ENCODE peak calls at places on chromosomes 4 and X, in four cellular contexts. C is upper lobe of left lung; B is CD8-positive, alpha-beta T cell; R is Right ventricle myocardium superior. X is an unnamed sample.

GRCh38 chrX:9342581-9343051 is 122.2 kb upstream of the TBL1X start:
- ATAC-seq in C (peak), B (no peak), R (peak), X (no peak)

GRCh38 chr4:152476796-152477195 is 59.1 kb downstream of the FBXW7 start:
- ATAC-seq in C (peak), B (no peak), R (peak), X (no peak)

GRCh38 chrX:9842541-9842940 is 56.3 kb downstream of the SHROOM2 start:
- ATAC-seq in C (peak), B (no peak), R (no peak), X (no peak)

GRCh38 chr4:176001171-176002006 is 64.3 kb upstream of the WDR17 start:
- ATAC-seq in C (peak), B (no peak), R (peak), X (peak)

GRCh38 chr4:10741961-10742699 is 57.6 kb upstream of the CLNK start:
- ATAC-seq in C (no peak), B (no peak), R (no peak), X (no peak)

GRCh38 chr4:74095482-74095881 is 3.5 kb downstream of the CXCL2 start:
- ATAC-seq in C (no peak), B (no peak), R (no peak), X (no peak)

GRCh38 chr4:105622269-105622668 is 69.8 kb downstream of the ARHGEF38 start:
- ATAC-seq in C (no peak), B (no peak), R (peak), X (no peak)

GRCh38 chr4:52823478-52824092 is 38.5 kb upstream of the RASL11B start:
- ATAC-seq in C (peak), B (no peak), R (no peak), X (no peak)

GRCh38 chr4:174554329-174554728 is 32.0 kb upstream of the HPGD start:
- ATAC-seq in C (no peak), B (no peak), R (no peak), X (no peak)

GRCh38 chr4:4913147-4913561 is 53.7 kb downstream of the MSX1 start:
- ATAC-seq in C (no peak), B (no peak), R (peak), X (no peak)

GRCh38 chrX:41127476-41128192 is 42.4 kb downstream of the USP9X start:
- ATAC-seq in C (no peak), B (no peak), R (no peak), X (no peak)

GRCh38 chr4:1939664-1940509 is 68.7 kb downstream of the NSD2 start:
- ATAC-seq in C (no peak), B (no peak), R (peak), X (no peak)

GRCh38 chrX:82092307-82092706 is 890.4 kb downstream of the SH3BGRL start:
- ATAC-seq in C (no peak), B (peak), R (no peak), X (no peak)

GRCh38 chrX:119094819-119095218 is 22.0 kb downstream of the CT47C1 start:
- ATAC-seq in C (no peak), B (no peak), R (no peak), X (no peak)

GRCh38 chr4:763922-764321 is 58.3 kb downstream of the PCGF3 start:
- ATAC-seq in C (peak), B (peak), R (peak), X (no peak)

GRCh38 chr4:56823933-56824600 is 2.6 kb upstream of the SPINK2 start:
- ATAC-seq in C (no peak), B (no peak), R (peak), X (peak)

GRCh38 chr4:52664479-52664878 is 5.4 kb upstream of the USP46 start:
- ATAC-seq in C (no peak), B (no peak), R (no peak), X (no peak)

GRCh38 chr4:10118355-10119004 is 1.9 kb upstream of the WDR1 start:
- ATAC-seq in C (no peak), B (peak), R (no peak), X (peak)

GRCh38 chr4:183905593-183906485 is 732 bp downstream of the STOX2 start:
- ATAC-seq in C (peak), B (no peak), R (peak), X (no peak)

GRCh38 chrX:107360788-107361360 is 88.6 kb upstream of the FRMPD3 start:
- ATAC-seq in C (no peak), B (no peak), R (no peak), X (no peak)

GRCh38 chr4:73070072-73070385 is 513 bp upstream of the COX18 start:
- ATAC-seq in C (peak), B (peak), R (no peak), X (peak)

GRCh38 chr4:76984788-76985211 is 35.2 kb downstream of the SEPTIN11 start:
- ATAC-seq in C (peak), B (no peak), R (peak), X (no peak)

GRCh38 chr4:152981278-152981677 is 45.2 kb downstream of the FHDC1 start:
- ATAC-seq in C (no peak), B (no peak), R (no peak), X (no peak)

GRCh38 chr4:159981457-159981856 is 878.6 kb downstream of the RAPGEF2 start:
- ATAC-seq in C (no peak), B (no peak), R (no peak), X (no peak)

GRCh38 chr4:165301833-165302232 is 25.6 kb upstream of the MSMO1 start:
- ATAC-seq in C (no peak), B (peak), R (no peak), X (peak)

GRCh38 chr4:144754562-144755410 is 108.8 kb downstream of the HHIP start:
- ATAC-seq in C (no peak), B (no peak), R (no peak), X (no peak)

GRCh38 chr4:23582671-23583070 is 307.2 kb downstream of the PPARGC1A start:
- ATAC-seq in C (no peak), B (no peak), R (no peak), X (no peak)

GRCh38 chr4:184265566-184266351 is 48.1 kb upstream of the ENPP6 start:
- ATAC-seq in C (no peak), B (no peak), R (no peak), X (no peak)

GRCh38 chr4:163343604-163344146 is at the start of gene NPY5R:
- ATAC-seq in C (peak), B (no peak), R (peak), X (peak)